ENCODE peak calls at places on chromosomes 16 and 17, in eight cellular contexts. E is A549; N is IMR-90; J is CD4-positive, alpha-beta memory T cell; C is esophagus muscularis mucosa; I is upper lobe of right lung; P is RWPE1; Q is mammary epithelial cell. V is an unnamed sample.

GRCh38 chr16:79229371-79229770 is 371.2 kb downstream of the MAF start:
- DNase-seq in J (no peak), E (no peak), C (no peak), Q (no peak), N (no peak), I (no peak), P (no peak), V (no peak)

GRCh38 chr16:3020247-3020603 is at the start of gene TNFRSF12A:
- DNase-seq in E (peak), I (peak), J (peak), P (peak), C (peak), N (peak), Q (peak), V (no peak)

GRCh38 chr16:84481051-84481735 is 23.3 kb downstream of the MEAK7 start:
- DNase-seq in E (no peak), P (no peak), Q (no peak), I (peak), C (no peak), N (no peak), J (no peak), V (no peak)

GRCh38 chr17:41617698-41618097 is 5.1 kb upstream of the KRT16 start:
- DNase-seq in Q (peak), I (peak), E (no peak), J (no peak), C (no peak), N (no peak), P (no peak), V (peak)

GRCh38 chr16:56260378-56260987 is 69.2 kb downstream of the GNAO1 start:
- DNase-seq in P (no peak), E (no peak), N (no peak), J (no peak), I (no peak), C (no peak), Q (no peak), V (no peak)

GRCh38 chr17:45170280-45170975 is 8.8 kb downstream of the HEXIM2 start:
- DNase-seq in P (no peak), E (no peak), Q (no peak), N (no peak), C (no peak), J (no peak), I (no peak), V (no peak)

GRCh38 chr17:18159551-18160120 is 24.0 kb upstream of the ALKBH5 start:
- DNase-seq in P (no peak), E (no peak), C (no peak), J (no peak), I (no peak), N (peak), Q (no peak), V (no peak)

GRCh38 chr17:49074851-49075540 is 57.6 kb upstream of the B4GALNT2 start:
- DNase-seq in C (no peak), J (no peak), N (no peak), E (no peak), Q (no peak), P (no peak), I (no peak), V (no peak)

GRCh38 chr17:4007346-4008081 is 43.3 kb upstream of the ATP2A3 start:
- DNase-seq in Q (no peak), P (no peak), J (no peak), I (no peak), C (no peak), E (no peak), N (no peak), V (no peak)

DNA sequence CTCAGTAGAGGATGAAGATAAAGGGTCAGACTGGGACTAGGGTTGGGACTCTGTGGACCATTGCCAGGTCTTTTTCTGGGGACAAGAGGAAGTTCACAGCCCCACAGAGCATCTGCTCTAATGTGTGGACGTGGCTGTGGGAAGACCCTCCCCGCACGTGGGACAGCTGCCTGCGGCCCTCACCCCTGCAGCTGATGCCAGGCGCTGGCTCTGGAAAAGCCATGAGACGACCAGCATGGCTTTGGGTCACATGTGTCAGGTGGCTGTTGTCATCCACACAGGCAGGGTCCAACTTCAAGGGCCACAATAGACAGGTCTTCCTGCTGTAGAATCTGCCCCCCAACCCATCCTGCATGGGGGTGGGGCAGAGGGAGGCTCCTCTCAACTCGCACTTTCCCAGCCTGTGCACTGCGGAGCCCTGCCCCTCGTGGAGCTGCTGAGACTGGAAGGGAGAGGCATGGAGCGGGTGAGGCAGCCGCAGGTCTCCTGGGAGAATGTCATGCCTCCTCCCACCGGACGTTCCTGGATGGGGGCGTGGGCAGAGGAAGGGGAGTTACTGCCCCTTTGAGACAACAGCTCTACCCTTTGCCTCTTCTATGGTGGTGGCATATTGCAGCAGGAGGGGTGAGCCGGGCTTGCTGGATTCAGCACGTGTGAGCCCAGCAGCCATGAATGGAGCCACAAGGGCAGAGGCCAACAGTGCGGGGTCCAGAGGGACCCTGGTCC is 53.4 kb downstream of the PIMREG start:
- DNase-seq in J (no peak), I (peak), C (no peak), Q (no peak), P (no peak), N (no peak), E (no peak), V (no peak)
- H3K27ac ChIP-seq in J (no peak), I (no peak), C (no peak), Q (no peak), P (peak), N (no peak), E (no peak), V (no peak)

DNA sequence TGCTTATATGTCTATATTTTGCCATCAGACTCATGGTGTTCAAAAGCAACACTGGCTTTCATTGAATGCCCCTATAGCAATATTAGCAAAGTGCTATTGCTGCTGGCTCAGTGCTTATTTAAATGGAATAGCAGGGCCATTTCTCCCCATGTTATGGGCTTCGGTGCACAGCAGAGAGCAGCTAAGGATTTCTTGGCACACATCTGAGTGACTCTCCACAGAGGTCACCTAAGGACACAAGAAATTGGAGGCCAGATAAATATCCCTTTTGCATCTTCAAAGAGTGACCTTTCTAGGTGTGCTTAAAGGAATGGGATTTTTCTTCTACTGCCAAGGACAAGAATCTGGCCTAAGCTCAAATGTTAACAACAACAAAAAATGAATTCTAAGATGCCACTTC is 751.8 kb downstream of the CDH11 start:
- DNase-seq in P (no peak), Q (no peak), J (no peak), N (no peak), I (no peak), E (no peak), C (no peak), V (no peak)
- H3K27ac ChIP-seq in P (no peak), Q (no peak), J (no peak), N (no peak), I (no peak), E (no peak), C (no peak), V (no peak)

GRCh38 chr16:4318171-4318910 is 2.5 kb downstream of the GLIS2 start:
- DNase-seq in I (no peak), Q (no peak), P (no peak), N (no peak), C (no peak), J (no peak), E (no peak), V (no peak)
- H3K27ac ChIP-seq in I (peak), Q (no peak), P (peak), N (no peak), C (peak), J (no peak), E (peak), V (no peak)

DNA sequence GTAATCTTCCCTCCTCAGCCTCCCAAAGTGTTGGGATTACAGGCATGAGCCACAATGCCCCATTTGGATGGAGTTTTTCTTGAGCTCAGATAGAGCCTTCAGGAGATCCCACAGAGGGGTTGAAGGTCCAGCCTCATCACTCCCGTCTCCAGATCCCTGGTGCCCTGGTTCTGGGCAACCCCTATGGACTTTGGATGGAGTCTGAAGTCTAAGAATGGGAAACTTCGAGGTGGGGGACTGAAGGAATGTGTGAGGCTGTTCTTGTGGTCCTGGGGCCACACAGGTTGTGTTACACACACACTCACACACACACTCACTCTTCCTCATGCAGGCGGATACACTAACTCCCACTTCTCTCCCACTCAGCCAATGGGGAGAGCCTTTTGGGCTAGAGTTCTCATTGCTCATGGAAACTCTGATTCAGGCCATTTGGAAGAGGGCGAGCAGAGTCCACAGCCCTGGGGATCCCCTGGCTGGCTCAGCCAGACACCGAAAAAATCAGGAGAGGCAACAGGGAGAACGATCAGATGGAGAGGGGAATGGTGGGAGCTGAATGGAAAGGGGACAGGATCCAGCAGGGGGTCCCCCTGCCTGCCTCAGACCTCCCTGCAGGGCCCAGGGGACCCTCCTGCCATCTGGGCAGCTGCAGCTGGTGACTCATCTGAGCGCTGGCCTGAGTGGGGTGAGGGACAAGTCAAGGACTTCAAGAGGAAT is 9.0 kb downstream of the IGFBP4 start:
- DNase-seq in C (no peak), N (peak), J (no peak), I (no peak), Q (no peak), P (no peak), E (no peak), V (no peak)
- H3K27ac ChIP-seq in C (peak), N (peak), J (no peak), I (peak), Q (no peak), P (peak), E (peak), V (no peak)

V was measured in epithelial cell of prostate.